ENCODE peak calls at places on chromosomes 16 and 17, in five cellular contexts. H, C, K, A and J are unnamed samples.

GRCh38 chr17:39213852-39214251 is 11.9 kb downstream of the STAC2 start:
- DNase-seq in H (no peak), C (no peak), K (no peak), A (no peak), J (peak; percentile 90)

GRCh38 chr17:14308965-14309879 is 8.3 kb downstream of the HS3ST3B1 start:
- DNase-seq in H (no peak), C (peak; percentile 99), K (peak; percentile 97), A (peak; percentile 92), J (peak; percentile 95)

GRCh38 chr16:3009568-3010390 is 2.9 kb upstream of the CLDN9 start:
- DNase-seq in H (peak; percentile 70), C (peak; percentile 89), K (no peak), A (peak; percentile 43), J (no peak)

GRCh38 chr17:34393401-34393800 is 30.4 kb upstream of the CCL1 start:
- DNase-seq in H (no peak), C (no peak), K (no peak), A (no peak), J (no peak)

GRCh38 chr16:4523686-4524085 is 14.9 kb downstream of the CDIP1 start:
- DNase-seq in H (no peak), C (peak; percentile 6), K (no peak), A (no peak), J (no peak)

GRCh38 chr16:31464348-31464769 is 5.1 kb downstream of the ARMC5 start:
- DNase-seq in H (no peak), C (no peak), K (no peak), A (no peak), J (no peak)

GRCh38 chr16:71746442-71747046 is 22.0 kb upstream of the PHLPP2 start:
- DNase-seq in H (peak; percentile 24), C (no peak), K (peak; percentile 48), A (peak; percentile 84), J (no peak)

GRCh38 chr17:80018917-80019651 is 16.6 kb downstream of the TBC1D16 start:
- DNase-seq in H (no peak), C (peak; percentile 57), K (no peak), A (no peak), J (no peak)

GRCh38 chr17:63349478-63350000 is 96.6 kb downstream of the CYB561 start:
- DNase-seq in H (no peak), C (peak; percentile 73), K (peak; percentile 32), A (no peak), J (no peak)

GRCh38 chr16:51697454-51697853 is 546.4 kb upstream of the SALL1 start:
- DNase-seq in H (no peak), C (no peak), K (no peak), A (no peak), J (no peak)

GRCh38 chr17:81672504-81672903 is 6.0 kb downstream of the CCDC137 start:
- DNase-seq in H (no peak), C (peak; percentile 44), K (no peak), A (no peak), J (no peak)

GRCh38 chr16:77273-77806 is 685 bp upstream of the MPG start:
- DNase-seq in H (peak; percentile 53), C (peak; percentile 98), K (peak; percentile 83), A (no peak), J (peak; percentile 60)

GRCh38 chr16:77353587-77354263 is 81.1 kb downstream of the ADAMTS18 start:
- DNase-seq in H (no peak), C (no peak), K (no peak), A (no peak), J (no peak)

GRCh38 chr16:47026947-47027346 is 53.5 kb upstream of the DNAJA2 start:
- DNase-seq in H (no peak), C (no peak), K (no peak), A (no peak), J (no peak)

GRCh38 chr16:58057126-58057525 is 31.6 kb downstream of the MMP15 start:
- DNase-seq in H (no peak), C (no peak), K (no peak), A (no peak), J (no peak)

GRCh38 chr17:35731239-35731931 is at the start of gene RASL10B:
- DNase-seq in H (peak; percentile 91), C (peak; percentile 98), K (peak; percentile 81), A (peak; percentile 82), J (peak; percentile 72)

GRCh38 chr17:46192484-46193245 is 564 bp downstream of the KANSL1 start:
- DNase-seq in H (peak; percentile 75), C (peak; percentile 93), K (peak; percentile 70), A (peak; percentile 64), J (peak; percentile 71)

GRCh38 chr16:81469710-81470481 is 25.3 kb downstream of the CMIP start:
- DNase-seq in H (no peak), C (no peak), K (no peak), A (no peak), J (no peak)

GRCh38 chr16:58123896-58124600 is 5.1 kb downstream of the CFAP20 start:
- DNase-seq in H (no peak), C (peak; percentile 26), K (no peak), A (no peak), J (no peak)